ENCODE peak calls at places on chromosome 18, in nine cellular contexts. One of them, this sample, is unnamed.

GRCh38 chr18:3983351-3983969 is 471.6 kb downstream of the DLGAP1 start:
- DNase-seq in BE2C: no peak
- DNase-seq in HL-60: no peak
- DNase-seq in lower leg skin: no peak
- DNase-seq in foreskin fibroblast: no peak
- DNase-seq in endothelial cell of umbilical vein: no peak
- DNase-seq in pancreas: no peak
- DNase-seq in Panc1: no peak
- DNase-seq in GM12865: no peak
- DNase-seq in this sample: peak; percentile 23

GRCh38 chr18:27854631-27855030 is 322.3 kb downstream of the CDH2 start:
- DNase-seq in foreskin fibroblast: no peak
- DNase-seq in Panc1: no peak
- DNase-seq in lower leg skin: no peak
- DNase-seq in BE2C: no peak
- DNase-seq in HL-60: no peak
- DNase-seq in pancreas: no peak
- DNase-seq in endothelial cell of umbilical vein: no peak
- DNase-seq in GM12865: no peak
- DNase-seq in this sample: no peak

GRCh38 chr18:51383711-51384110 is 186.2 kb upstream of the MEX3C start:
- DNase-seq in endothelial cell of umbilical vein: no peak
- DNase-seq in GM12865: no peak
- DNase-seq in HL-60: no peak
- DNase-seq in lower leg skin: no peak
- DNase-seq in foreskin fibroblast: no peak
- DNase-seq in pancreas: no peak
- DNase-seq in Panc1: no peak
- DNase-seq in BE2C: no peak
- DNase-seq in this sample: no peak

GRCh38 chr18:8615397-8616025 is 6.3 kb downstream of the RAB12 start:
- DNase-seq in pancreas: no peak
- DNase-seq in HL-60: peak; percentile 80
- DNase-seq in lower leg skin: no peak
- DNase-seq in BE2C: peak; percentile 8
- DNase-seq in GM12865: no peak
- DNase-seq in foreskin fibroblast: peak; percentile 92
- DNase-seq in Panc1: peak; percentile 53
- DNase-seq in endothelial cell of umbilical vein: peak; percentile 34
- DNase-seq in this sample: peak; percentile 95

GRCh38 chr18:48335829-48336228 is 73.4 kb downstream of the ZBTB7C start:
- DNase-seq in endothelial cell of umbilical vein: no peak
- DNase-seq in BE2C: no peak
- DNase-seq in foreskin fibroblast: no peak
- DNase-seq in GM12865: no peak
- DNase-seq in HL-60: no peak
- DNase-seq in pancreas: no peak
- DNase-seq in lower leg skin: no peak
- DNase-seq in Panc1: no peak
- DNase-seq in this sample: no peak

GRCh38 chr18:25284861-25285574 is 66.9 kb downstream of the ZNF521 start:
- DNase-seq in endothelial cell of umbilical vein: no peak
- DNase-seq in foreskin fibroblast: peak; percentile 32
- DNase-seq in GM12865: no peak
- DNase-seq in Panc1: no peak
- DNase-seq in BE2C: no peak
- DNase-seq in pancreas: no peak
- DNase-seq in HL-60: no peak
- DNase-seq in lower leg skin: no peak
- DNase-seq in this sample: peak; percentile 77

GRCh38 chr18:75173758-75174157 is 35.2 kb downstream of the PTGR3 start:
- DNase-seq in pancreas: no peak
- DNase-seq in foreskin fibroblast: no peak
- DNase-seq in GM12865: no peak
- DNase-seq in lower leg skin: no peak
- DNase-seq in HL-60: no peak
- DNase-seq in endothelial cell of umbilical vein: no peak
- DNase-seq in BE2C: no peak
- DNase-seq in Panc1: no peak
- DNase-seq in this sample: no peak

GRCh38 chr18:75438891-75439290 is 11.4 kb upstream of the SMIM21 start:
- DNase-seq in endothelial cell of umbilical vein: no peak
- DNase-seq in BE2C: no peak
- DNase-seq in lower leg skin: no peak
- DNase-seq in GM12865: no peak
- DNase-seq in HL-60: no peak
- DNase-seq in foreskin fibroblast: peak; percentile 20
- DNase-seq in pancreas: no peak
- DNase-seq in Panc1: no peak
- DNase-seq in this sample: no peak

GRCh38 chr18:50424877-50425690 is 50.2 kb downstream of the SKA1 start:
- DNase-seq in HL-60: peak; percentile 60
- DNase-seq in pancreas: peak; percentile 93
- DNase-seq in foreskin fibroblast: peak; percentile 56
- DNase-seq in Panc1: no peak
- DNase-seq in GM12865: no peak
- DNase-seq in endothelial cell of umbilical vein: peak; percentile 63
- DNase-seq in BE2C: peak; percentile 28
- DNase-seq in lower leg skin: no peak
- DNase-seq in this sample: peak; percentile 91

GRCh38 chr18:39389800-39390379 is 1824.3 kb upstream of the CELF4 start:
- DNase-seq in GM12865: no peak
- DNase-seq in endothelial cell of umbilical vein: no peak
- DNase-seq in Panc1: no peak
- DNase-seq in BE2C: no peak
- DNase-seq in pancreas: no peak
- DNase-seq in HL-60: no peak
- DNase-seq in lower leg skin: no peak
- DNase-seq in foreskin fibroblast: no peak
- DNase-seq in this sample: no peak

GRCh38 chr18:8367217-8367988 is 241.8 kb upstream of the RAB12 start:
- DNase-seq in Panc1: no peak
- DNase-seq in BE2C: peak; percentile 46
- DNase-seq in foreskin fibroblast: no peak
- DNase-seq in HL-60: peak; percentile 4
- DNase-seq in lower leg skin: no peak
- DNase-seq in GM12865: peak; percentile 7
- DNase-seq in endothelial cell of umbilical vein: peak; percentile 32
- DNase-seq in pancreas: peak; percentile 58
- DNase-seq in this sample: peak; percentile 11

GRCh38 chr18:63511285-63511684 is 30.9 kb upstream of the SERPINB12 start:
- DNase-seq in Panc1: peak; percentile 15
- DNase-seq in pancreas: peak; percentile 6
- DNase-seq in lower leg skin: no peak
- DNase-seq in HL-60: peak; percentile 56
- DNase-seq in endothelial cell of umbilical vein: peak; percentile 33
- DNase-seq in GM12865: peak; percentile 22
- DNase-seq in foreskin fibroblast: peak; percentile 41
- DNase-seq in BE2C: peak; percentile 23
- DNase-seq in this sample: peak; percentile 54

GRCh38 chr18:49926076-49926745 is 112.9 kb upstream of the ACAA2 start:
- DNase-seq in HL-60: no peak
- DNase-seq in Panc1: no peak
- DNase-seq in endothelial cell of umbilical vein: no peak
- DNase-seq in GM12865: no peak
- DNase-seq in BE2C: no peak
- DNase-seq in lower leg skin: no peak
- DNase-seq in foreskin fibroblast: no peak
- DNase-seq in pancreas: no peak
- DNase-seq in this sample: peak; percentile 6

GRCh38 chr18:49819768-49820662 is 6.7 kb upstream of the ACAA2 start:
- DNase-seq in BE2C: no peak
- DNase-seq in foreskin fibroblast: no peak
- DNase-seq in endothelial cell of umbilical vein: no peak
- DNase-seq in pancreas: no peak
- DNase-seq in HL-60: no peak
- DNase-seq in GM12865: peak; percentile 55
- DNase-seq in Panc1: no peak
- DNase-seq in lower leg skin: no peak
- DNase-seq in this sample: peak; percentile 41

GRCh38 chr18:1708006-1708405 is 803.3 kb downstream of the ADCYAP1 start:
- DNase-seq in HL-60: no peak
- DNase-seq in foreskin fibroblast: no peak
- DNase-seq in pancreas: no peak
- DNase-seq in lower leg skin: no peak
- DNase-seq in endothelial cell of umbilical vein: no peak
- DNase-seq in GM12865: no peak
- DNase-seq in Panc1: no peak
- DNase-seq in BE2C: no peak
- DNase-seq in this sample: no peak

DNA sequence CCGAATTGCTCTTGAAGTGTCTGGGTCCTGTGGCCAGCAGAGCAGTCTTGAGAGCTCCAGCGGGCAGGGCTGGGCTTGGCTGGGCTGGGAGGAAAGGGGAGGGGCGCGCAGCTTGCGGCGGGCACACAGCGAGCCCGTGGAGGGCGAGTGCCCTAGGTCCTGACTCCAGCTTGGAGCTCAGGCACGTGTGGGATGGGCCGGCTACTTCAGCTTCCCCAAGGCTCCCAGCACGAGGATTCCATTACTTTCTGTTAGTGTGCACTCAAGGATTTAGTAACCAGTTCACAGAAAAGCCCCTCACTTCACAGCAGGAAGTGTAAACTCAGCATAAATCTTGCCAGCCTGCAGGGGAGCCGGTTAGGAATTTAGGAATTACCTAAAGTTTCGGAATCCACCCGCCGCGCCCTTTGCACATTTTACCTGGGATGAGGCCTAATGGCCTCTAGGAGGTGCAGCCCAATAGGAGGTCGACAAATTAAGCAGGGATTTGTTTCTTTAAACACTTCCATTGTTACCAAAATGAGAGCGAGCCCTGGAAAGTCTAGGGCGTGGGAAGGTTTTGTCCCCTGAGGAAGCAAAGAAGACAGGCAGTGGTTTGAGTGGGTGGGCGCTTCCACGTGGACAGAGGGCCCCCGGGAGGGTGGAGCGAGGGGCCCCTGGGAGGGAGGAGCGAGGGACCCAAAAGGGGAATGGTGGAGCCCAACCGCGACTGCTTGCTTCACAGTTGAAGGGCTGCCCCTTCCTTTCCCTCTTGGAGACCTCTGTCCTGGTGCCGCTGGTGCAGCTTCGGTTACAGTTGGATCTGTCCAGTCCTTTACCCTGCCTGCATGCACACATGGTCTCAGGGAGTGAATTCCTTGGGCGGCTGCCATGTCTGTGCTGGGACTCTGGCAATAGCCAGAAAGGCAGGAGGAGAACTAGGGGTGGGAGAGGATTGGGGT is 93.3 kb downstream of the CTAGE1 start:
- DNase-seq in pancreas: no peak
- DNase-seq in Panc1: no peak
- DNase-seq in HL-60: peak; percentile 52
- DNase-seq in BE2C: no peak
- DNase-seq in GM12865: no peak
- DNase-seq in foreskin fibroblast: no peak
- DNase-seq in endothelial cell of umbilical vein: peak; percentile 72
- DNase-seq in lower leg skin: no peak
- DNase-seq in this sample: peak; percentile 62
- TF ChIP-seq CTCF in pancreas: no peak
- TF ChIP-seq CTCF in Panc1: no peak
- TF ChIP-seq CTCF in HL-60: no peak
- TF ChIP-seq CTCF in BE2C: no peak
- TF ChIP-seq CTCF in GM12865: no peak
- TF ChIP-seq CTCF in foreskin fibroblast: peak; percentile 25
- TF ChIP-seq CTCF in endothelial cell of umbilical vein: no peak
- TF ChIP-seq CTCF in lower leg skin: no peak
- TF ChIP-seq CTCF in this sample: peak; percentile 11

DNA sequence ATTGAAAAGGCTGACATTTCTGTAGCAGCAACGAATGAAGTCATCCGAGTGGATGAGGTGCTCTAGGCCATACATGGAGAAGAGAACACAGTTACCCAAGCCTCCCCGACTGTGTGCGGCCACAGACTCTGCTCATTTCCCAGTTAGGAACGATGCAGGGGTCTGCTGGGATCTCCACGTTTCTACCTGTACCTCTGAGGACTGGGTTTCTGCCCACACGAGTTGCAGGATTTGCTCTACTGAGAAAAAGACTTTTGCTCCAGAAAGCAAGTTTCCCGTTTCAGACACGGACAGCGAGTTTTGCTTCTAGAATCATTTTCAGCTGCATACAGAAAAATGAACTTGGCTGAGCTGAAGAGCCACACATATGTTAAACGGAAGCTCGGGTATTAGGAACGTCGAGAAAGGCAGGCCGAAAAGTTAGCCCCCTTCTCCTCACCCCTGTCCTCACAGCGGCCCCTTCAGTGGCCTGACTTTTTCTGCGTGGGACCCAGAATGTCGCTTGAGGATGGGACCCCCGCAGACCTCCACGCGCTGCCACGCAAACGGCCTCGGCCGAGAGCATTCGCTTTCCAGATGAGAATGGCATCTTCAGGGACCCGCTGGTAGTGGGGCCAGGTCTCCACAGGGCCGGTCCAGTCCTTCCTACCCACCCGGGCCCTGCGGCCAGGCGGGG is 582 bp upstream of the RAB31 start:
- DNase-seq in pancreas: no peak
- DNase-seq in foreskin fibroblast: no peak
- DNase-seq in Panc1: no peak
- DNase-seq in GM12865: peak; percentile 43
- DNase-seq in lower leg skin: peak; percentile 86
- DNase-seq in HL-60: no peak
- DNase-seq in BE2C: no peak
- DNase-seq in endothelial cell of umbilical vein: peak; percentile 7
- DNase-seq in this sample: peak; percentile 60
- H3K4me3 ChIP-seq in pancreas: peak overlapping the region; percentile 28
- H3K4me3 ChIP-seq in foreskin fibroblast: peak overlapping the region; percentile 67
- H3K4me3 ChIP-seq in Panc1: peak overlapping the region; percentile 60
- H3K4me3 ChIP-seq in GM12865: peak overlapping the region; percentile 53
- H3K4me3 ChIP-seq in lower leg skin: peak overlapping the region; percentile 68
- H3K4me3 ChIP-seq in HL-60: peak overlapping the region; percentile 87
- H3K4me3 ChIP-seq in BE2C: peak overlapping the region; percentile 14
- H3K4me3 ChIP-seq in endothelial cell of umbilical vein: peak overlapping the region; percentile 54
- H3K4me3 ChIP-seq in this sample: peak overlapping the region; percentile 84

GRCh38 chr18:11518788-11519685 is 90.4 kb upstream of the SLC35G4 start:
- DNase-seq in foreskin fibroblast: no peak
- DNase-seq in endothelial cell of umbilical vein: peak; percentile 39
- DNase-seq in GM12865: peak; percentile 88
- DNase-seq in pancreas: peak; percentile 13
- DNase-seq in HL-60: peak; percentile 75
- DNase-seq in lower leg skin: no peak
- DNase-seq in Panc1: peak; percentile 25
- DNase-seq in BE2C: peak; percentile 64
- DNase-seq in this sample: peak; percentile 45
- TF ChIP-seq CTCF in foreskin fibroblast: peak; percentile 45
- TF ChIP-seq CTCF in endothelial cell of umbilical vein: peak; percentile 72
- TF ChIP-seq CTCF in GM12865: peak; percentile 92
- TF ChIP-seq CTCF in pancreas: peak; percentile 43
- TF ChIP-seq CTCF in HL-60: peak; percentile 99
- TF ChIP-seq CTCF in lower leg skin: no peak
- TF ChIP-seq CTCF in Panc1: peak; percentile 82
- TF ChIP-seq CTCF in BE2C: peak; percentile 79
- TF ChIP-seq CTCF in this sample: peak; percentile 73

DNA sequence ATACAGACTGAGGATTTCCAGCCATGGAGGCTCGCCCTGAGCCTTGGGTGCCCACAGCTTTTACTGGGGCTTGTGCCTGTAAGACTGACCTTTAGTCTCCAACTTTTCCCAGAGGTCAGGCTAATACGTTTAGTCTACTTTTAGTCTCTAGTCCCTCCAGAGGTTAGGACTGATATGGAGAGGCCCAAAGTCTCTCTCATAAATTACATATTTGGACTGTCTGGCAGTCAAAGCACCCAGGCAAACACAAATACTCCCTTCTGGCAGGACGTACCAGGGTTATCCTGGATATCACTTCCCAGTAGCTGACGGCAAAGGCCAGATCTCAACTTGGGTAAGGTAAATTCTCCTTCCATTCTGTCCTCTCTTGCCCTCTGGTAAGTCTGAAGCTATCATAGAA is 69.4 kb upstream of the NEDD4L start:
- DNase-seq in foreskin fibroblast: no peak
- DNase-seq in Panc1: no peak
- DNase-seq in BE2C: no peak
- DNase-seq in pancreas: no peak
- DNase-seq in lower leg skin: no peak
- DNase-seq in endothelial cell of umbilical vein: no peak
- DNase-seq in GM12865: no peak
- DNase-seq in HL-60: no peak
- DNase-seq in this sample: no peak
- H3K4me3 ChIP-seq in foreskin fibroblast: no peak overlapping the region
- H3K4me3 ChIP-seq in Panc1: no peak overlapping the region
- H3K4me3 ChIP-seq in BE2C: no peak overlapping the region
- H3K4me3 ChIP-seq in pancreas: no peak overlapping the region
- H3K4me3 ChIP-seq in lower leg skin: no peak overlapping the region
- H3K4me3 ChIP-seq in endothelial cell of umbilical vein: no peak overlapping the region
- H3K4me3 ChIP-seq in GM12865: no peak overlapping the region
- H3K4me3 ChIP-seq in HL-60: no peak overlapping the region
- H3K4me3 ChIP-seq in this sample: no peak overlapping the region